ENCODE peak calls at places on chromosomes 2 and 18, in ten cellular contexts. Z is brain microvascular endothelial cell; S is substantia nigra; U is tibial artery; L is CD4-positive, alpha-beta memory T cell; C is PC-9; R is OCI-LY7; I is CD8-positive, alpha-beta T cell; W is fibroblast of lung; Q is adrenal gland. B is an unnamed sample.

GRCh38 chr2:71592181-71592711 is 138.9 kb downstream of the DYSF start:
- DNase-seq in S (peak), W (no peak), Q (no peak), I (no peak), Z (no peak), C (no peak), R (no peak), L (no peak), U (no peak), B (peak)

GRCh38 chr2:8118940-8119781 is 562.7 kb upstream of the ID2 start:
- DNase-seq in C (no peak), I (no peak), W (no peak), Q (no peak), Z (no peak), S (no peak), U (no peak), L (no peak), R (no peak), B (no peak)

GRCh38 chr18:73841661-73842060 is 306.0 kb downstream of the FBXO15 start:
- DNase-seq in W (no peak), S (no peak), L (no peak), Q (no peak), R (no peak), U (no peak), Z (no peak), C (no peak), I (no peak), B (no peak)

GRCh38 chr2:38076250-38076709 is 329 bp upstream of the CYP1B1 start:
- DNase-seq in I (no peak), Z (peak), L (no peak), U (peak), S (no peak), Q (peak), R (no peak), W (peak), C (peak), B (peak)

GRCh38 chr2:109654316-109655050 is 40.3 kb downstream of the SOWAHC start:
- DNase-seq in Q (no peak), Z (no peak), I (no peak), U (no peak), W (no peak), S (no peak), R (no peak), L (no peak), C (no peak), B (no peak)

GRCh38 chr2:57510704-57511103 is 535.9 kb upstream of the VRK2 start:
- DNase-seq in U (no peak), W (no peak), R (no peak), L (no peak), C (no peak), S (no peak), Q (no peak), Z (no peak), I (no peak), B (no peak)

GRCh38 chr2:199895406-199895805 is 15.7 kb upstream of the C2orf69 start:
- DNase-seq in I (no peak), W (no peak), Z (no peak), C (no peak), R (no peak), L (no peak), Q (no peak), U (no peak), S (no peak), B (no peak)

GRCh38 chr2:207995887-207996286 is 29.4 kb downstream of the PLEKHM3 start:
- DNase-seq in C (no peak), L (no peak), Q (no peak), I (no peak), S (no peak), W (peak), R (no peak), Z (no peak), U (no peak), B (no peak)

GRCh38 chr18:55048892-55049291 is 89.6 kb upstream of the CCDC68 start:
- DNase-seq in C (peak), S (no peak), Q (no peak), W (peak), U (no peak), I (no peak), L (no peak), R (no peak), Z (no peak), B (no peak)

GRCh38 chr2:47033102-47033880 is 117.7 kb upstream of the MCFD2 start:
- DNase-seq in C (peak), U (no peak), I (no peak), W (no peak), S (no peak), Q (no peak), Z (peak), R (no peak), L (no peak), B (no peak)

GRCh38 chr2:181231886-181232644 is 225.1 kb upstream of the ITGA4 start:
- DNase-seq in I (no peak), S (no peak), Q (no peak), L (no peak), U (no peak), C (no peak), R (no peak), W (peak), Z (peak), B (no peak)

GRCh38 chr2:89763254-89763580 is 1071.7 kb downstream of the RPIA start:
- DNase-seq in R (no peak), U (peak), L (no peak), C (no peak), I (no peak), Q (no peak), W (no peak), S (no peak), Z (no peak), B (no peak)

GRCh38 chr2:231914077-231914690 is 12.0 kb downstream of the NPPC start:
- DNase-seq in Z (no peak), R (no peak), W (no peak), L (no peak), Q (no peak), S (no peak), I (no peak), U (no peak), C (no peak), B (no peak)

GRCh38 chr2:158553257-158553656 is 96.5 kb downstream of the PKP4 start:
- DNase-seq in R (no peak), C (no peak), Q (no peak), L (no peak), I (no peak), S (no peak), W (no peak), U (no peak), Z (no peak), B (no peak)

GRCh38 chr2:126890136-126890961 is 8.3 kb upstream of the TEX51 start:
- DNase-seq in U (peak), L (no peak), Q (no peak), W (no peak), S (no peak), R (no peak), C (no peak), Z (no peak), I (no peak), B (no peak)

GRCh38 chr2:159760321-159760720 is 37.7 kb downstream of the CD302 start:
- DNase-seq in U (no peak), Z (no peak), I (no peak), Q (no peak), C (no peak), W (no peak), L (no peak), R (no peak), S (no peak), B (no peak)

GRCh38 chr2:130759906-130760753 is 4.8 kb downstream of the AMER3 start:
- DNase-seq in Z (no peak), I (no peak), S (no peak), U (no peak), L (no peak), R (no peak), W (peak), Q (peak), C (no peak), B (no peak)

GRCh38 chr2:100321881-100322820 is at the start of gene LONRF2:
- DNase-seq in R (no peak), L (no peak), I (no peak), Z (no peak), S (no peak), Q (peak), C (no peak), W (peak), U (no peak), B (peak)

GRCh38 chr2:159054032-159054334 is 85.5 kb downstream of the TANC1 start:
- DNase-seq in S (no peak), C (no peak), Q (no peak), W (no peak), I (no peak), Z (no peak), R (no peak), L (no peak), U (no peak), B (no peak)

GRCh38 chr2:123915380-123915779 is 109.7 kb upstream of the CNTNAP5 start:
- DNase-seq in Z (no peak), U (no peak), W (no peak), L (no peak), C (no peak), I (no peak), Q (no peak), S (no peak), R (no peak), B (no peak)

GRCh38 chr2:147182260-147182659 is 662.6 kb upstream of the ACVR2A start:
- DNase-seq in R (no peak), L (peak), Q (no peak), S (no peak), Z (no peak), U (no peak), I (peak), C (peak), W (no peak), B (no peak)

GRCh38 chr2:46268986-46269385 is 28.2 kb upstream of the EPAS1 start:
- DNase-seq in L (no peak), U (no peak), S (no peak), R (no peak), W (peak), Q (no peak), Z (peak), I (no peak), C (no peak), B (no peak)

GRCh38 chr2:100606740-100607343 is 44.0 kb downstream of the PDCL3 start:
- DNase-seq in U (no peak), L (peak), Q (no peak), S (no peak), Z (peak), I (no peak), W (peak), C (peak), R (peak), B (no peak)

GRCh38 chr2:66574701-66575624 is 140.0 kb downstream of the MEIS1 start:
- DNase-seq in Z (peak), I (no peak), W (peak), L (no peak), C (peak), Q (peak), S (peak), U (peak), R (peak), B (peak)

GRCh38 chr2:29766191-29766590 is 155.2 kb downstream of the ALK start:
- DNase-seq in Z (peak), S (no peak), R (no peak), C (no peak), U (no peak), L (no peak), Q (no peak), I (no peak), W (peak), B (no peak)

GRCh38 chr2:10844083-10844482 is 31.5 kb upstream of the PDIA6 start:
- DNase-seq in C (peak), U (peak), Z (peak), S (no peak), W (peak), R (no peak), L (no peak), I (no peak), Q (peak), B (no peak)

GRCh38 chr2:117486081-117486480 is 328.4 kb upstream of the DDX18 start:
- DNase-seq in Z (no peak), S (no peak), W (no peak), U (no peak), I (no peak), R (no peak), Q (no peak), L (no peak), C (peak), B (no peak)

GRCh38 chr18:58117685-58118403 is 73.8 kb downstream of the NEDD4L start:
- DNase-seq in I (no peak), L (no peak), Z (peak), C (peak), W (peak), S (no peak), R (no peak), Q (peak), U (no peak), B (no peak)

GRCh38 chr2:120347387-120348010 is 1.6 kb downstream of the INHBB start:
- DNase-seq in C (no peak), Q (no peak), S (no peak), R (no peak), U (no peak), Z (no peak), W (peak), L (no peak), I (no peak), B (no peak)

GRCh38 chr2:163132850-163133249 is 294.3 kb upstream of the KCNH7 start:
- DNase-seq in I (no peak), R (no peak), S (no peak), U (no peak), W (peak), L (no peak), Q (no peak), C (no peak), Z (no peak), B (no peak)

GRCh38 chr2:55139305-55139704 is 89.1 kb upstream of the RTN4 start:
- DNase-seq in Q (no peak), R (no peak), I (no peak), Z (no peak), S (no peak), W (no peak), C (no peak), U (no peak), L (no peak), B (no peak)

GRCh38 chr2:64202206-64202864 is 58.1 kb upstream of the PELI1 start:
- DNase-seq in U (no peak), S (no peak), W (no peak), R (no peak), L (peak), C (peak), Z (peak), I (no peak), Q (no peak), B (no peak)

GRCh38 chr18:24731981-24732380 is 271.5 kb downstream of the HRH4 start:
- DNase-seq in L (no peak), I (no peak), S (no peak), Q (no peak), R (no peak), U (no peak), W (peak), C (no peak), Z (no peak), B (no peak)

GRCh38 chr2:30225131-30225762 is 6.1 kb upstream of the LBH start:
- DNase-seq in R (peak), L (peak), I (peak), S (no peak), Z (peak), Q (no peak), U (no peak), C (no peak), W (peak), B (no peak)

GRCh38 chr18:26309283-26309682 is 83.0 kb downstream of the TAF4B start:
- DNase-seq in I (no peak), S (no peak), Q (no peak), L (no peak), W (peak), U (no peak), C (peak), R (no peak), Z (no peak), B (no peak)

DNA sequence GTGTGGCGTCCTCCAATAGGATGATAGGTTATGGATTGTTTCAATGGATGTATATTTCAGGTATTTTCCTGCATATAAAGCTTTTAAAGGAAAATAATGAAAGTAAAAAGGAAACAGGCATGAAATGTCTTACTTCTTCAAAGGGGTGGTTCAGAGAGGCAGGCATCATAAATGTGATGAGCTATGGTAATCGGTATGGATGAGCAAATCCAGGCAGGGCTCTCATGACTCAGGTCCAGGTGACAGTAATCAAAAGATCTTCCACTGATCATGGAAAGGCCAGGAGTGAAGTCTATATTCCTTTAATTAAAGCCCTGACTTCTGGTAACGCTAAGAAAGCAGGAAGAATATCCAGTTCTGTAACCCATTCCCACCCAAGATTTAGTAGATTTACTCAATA is 48.7 kb upstream of the RGPD4 start:
- DNase-seq in R (no peak), Z (no peak), U (no peak), L (no peak), I (no peak), C (no peak), Q (no peak), W (no peak), S (no peak), B (no peak)
- H3K27ac ChIP-seq in R (no peak), Z (no peak), U (no peak), L (no peak), I (no peak), C (no peak), Q (no peak), W (no peak), S (no peak), B (no peak)

DNA sequence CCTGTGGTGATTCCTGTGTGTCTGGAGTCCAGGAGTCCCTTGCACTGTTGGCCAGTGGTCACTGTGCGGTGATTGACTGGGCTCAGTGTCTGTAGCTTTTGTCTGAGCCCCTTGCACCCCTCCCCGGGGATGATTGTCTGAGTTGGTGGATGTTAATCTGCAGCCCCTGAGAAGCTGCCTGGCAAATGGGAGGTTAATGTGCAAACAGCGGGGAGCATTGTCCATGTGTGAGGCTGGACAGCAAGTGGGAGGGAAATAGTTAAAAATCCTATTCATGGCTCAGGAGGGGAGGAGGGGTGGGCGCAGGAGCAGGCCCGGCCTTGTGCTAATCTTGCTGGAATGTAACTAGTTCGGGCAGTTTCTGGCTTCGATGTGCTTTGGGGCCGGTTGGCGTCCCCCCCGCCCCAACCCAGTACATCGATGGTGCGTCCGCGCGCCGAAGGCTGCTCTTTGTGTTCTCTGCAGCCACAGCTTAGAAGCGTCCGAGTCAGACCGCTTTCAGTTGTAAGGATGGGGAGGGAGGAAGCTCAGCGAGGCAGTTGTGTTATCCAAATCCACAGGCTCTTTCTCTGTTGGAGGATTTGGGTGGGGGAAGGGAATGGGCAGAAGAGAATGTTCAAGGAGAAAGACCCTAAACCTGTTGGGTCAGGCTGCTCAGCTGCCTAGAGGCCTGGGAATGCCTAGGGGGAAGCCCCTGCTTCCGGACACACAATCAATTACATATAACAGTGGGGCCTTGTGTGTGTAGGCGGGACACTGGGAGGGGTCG is 71.8 kb downstream of the TGOLN2 start:
- DNase-seq in Z (peak), U (no peak), Q (no peak), I (no peak), R (no peak), W (peak), S (no peak), L (no peak), C (peak), B (no peak)
- H3K27ac ChIP-seq in Z (no peak), U (peak), Q (no peak), I (no peak), R (no peak), W (no peak), S (no peak), L (no peak), C (peak), B (no peak)

GRCh38 chr18:23210526-23210925 is 75.2 kb downstream of the CABLES1 start:
- DNase-seq in W (no peak), U (no peak), C (no peak), I (no peak), S (no peak), Z (no peak), L (no peak), Q (no peak), R (no peak), B (no peak)
- H3K27ac ChIP-seq in W (no peak), U (no peak), C (no peak), I (no peak), S (no peak), Z (no peak), L (no peak), Q (no peak), R (no peak), B (peak)

DNA sequence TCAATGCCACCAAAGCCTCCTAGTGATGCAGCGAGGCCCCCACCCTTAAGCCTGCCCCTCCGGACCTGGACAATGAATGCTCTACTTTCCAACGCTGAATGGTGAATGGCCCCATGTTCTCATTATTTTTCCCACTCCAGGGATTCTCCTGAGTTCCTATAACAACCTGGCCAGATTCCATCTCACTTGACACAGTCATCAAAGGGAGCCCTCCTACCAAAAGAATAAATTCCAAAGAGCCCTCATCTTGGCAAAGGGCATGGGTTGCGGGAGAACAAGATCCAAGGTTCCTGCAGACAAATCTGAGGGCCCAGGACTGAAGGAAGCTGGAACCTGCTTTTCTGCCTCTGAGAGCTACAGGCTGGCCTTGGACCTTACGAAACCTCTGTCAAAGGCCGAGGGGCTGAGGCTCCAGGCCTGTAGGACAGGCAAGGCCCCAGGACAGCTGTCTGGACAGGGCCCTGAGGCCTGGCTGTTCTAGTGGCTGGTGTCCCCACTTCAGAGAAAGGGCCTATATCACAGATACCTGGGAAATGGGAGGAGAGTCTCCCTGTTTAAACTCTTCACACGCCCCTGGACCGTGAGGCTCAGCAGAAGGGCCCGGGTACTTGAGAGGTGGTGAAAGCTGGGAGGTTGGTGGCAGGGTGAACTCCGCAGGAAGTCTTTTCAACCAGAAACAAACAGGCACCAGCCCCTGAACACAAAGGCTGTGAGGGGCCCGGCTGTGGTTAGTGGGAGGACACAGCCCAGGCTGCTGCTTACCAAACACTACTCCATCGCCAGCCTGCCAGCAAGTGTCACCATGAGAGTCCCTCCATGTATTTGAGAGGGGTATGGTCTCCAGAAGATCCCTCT is 27.3 kb downstream of the SFXN5 start:
- DNase-seq in Q (peak), L (no peak), U (no peak), Z (no peak), S (no peak), W (peak), R (no peak), C (no peak), I (no peak), B (peak)
- H3K27ac ChIP-seq in Q (peak), L (no peak), U (no peak), Z (no peak), S (no peak), W (no peak), R (no peak), C (no peak), I (no peak), B (peak)

GRCh38 chr2:143355814-143356213 is 226.6 kb downstream of the ARHGAP15 start:
- DNase-seq in L (no peak), Z (no peak), I (no peak), W (no peak), U (no peak), C (no peak), R (no peak), S (no peak), Q (no peak), B (no peak)
- H3K27ac ChIP-seq in L (no peak), Z (no peak), I (no peak), W (no peak), U (no peak), C (no peak), R (no peak), S (no peak), Q (no peak), B (no peak)

B was measured in caudate nucleus.